ENCODE peak calls at places on chromosomes 3 and 15, in seven cellular contexts. J is RWPE1, U is ovary, Z is left ventricle myocardium inferior, G is small intestine, Q is A549, H is HepG2. M is an unnamed sample.

GRCh38 chr15:44788748-44789147 is 52.4 kb downstream of the TRIM69 start:
- DNase-seq in J (no peak), Q (no peak), G (no peak), Z (no peak), U (no peak), H (no peak), M (no peak)

GRCh38 chr3:6585360-6585759 is 275.6 kb upstream of the GRM7 start:
- DNase-seq in G (no peak), Z (no peak), J (no peak), H (no peak), Q (no peak), U (no peak), M (no peak)

GRCh38 chr3:69791111-69791510 is 51.8 kb downstream of the MITF start:
- DNase-seq in G (no peak), J (no peak), Z (peak), H (no peak), U (peak), Q (peak), M (no peak)

GRCh38 chr3:134793562-134793961 is 1.5 kb upstream of the EPHB1 start:
- DNase-seq in H (no peak), J (no peak), Q (no peak), G (no peak), Z (no peak), U (no peak), M (no peak)

GRCh38 chr3:37179144-37179967 is 5.0 kb upstream of the LRRFIP2 start:
- DNase-seq in Z (no peak), G (no peak), J (no peak), U (no peak), H (peak), Q (no peak), M (no peak)

GRCh38 chr15:31330836-31331235 is 4.2 kb downstream of the KLF13 start:
- DNase-seq in U (no peak), J (no peak), G (no peak), H (no peak), Q (no peak), Z (peak), M (no peak)

GRCh38 chr3:39707314-39707909 is 102.0 kb upstream of the MYRIP start:
- DNase-seq in J (peak), G (peak), H (peak), Q (peak), Z (no peak), U (no peak), M (no peak)

GRCh38 chr3:75295013-75295412 is 369.1 kb upstream of the FRG2C start:
- DNase-seq in Z (no peak), H (no peak), J (no peak), U (no peak), Q (no peak), G (no peak), M (no peak)

GRCh38 chr3:173894-174293 is 22.7 kb upstream of the CHL1 start:
- DNase-seq in Q (no peak), U (no peak), H (no peak), Z (no peak), G (peak), J (no peak), M (no peak)

GRCh38 chr15:96889734-96890480 is 559.4 kb downstream of the NR2F2 start:
- DNase-seq in G (peak), U (no peak), Q (no peak), J (no peak), Z (no peak), H (no peak), M (no peak)

GRCh38 chr15:68126415-68126814 is 72.3 kb downstream of the PIAS1 start:
- DNase-seq in G (peak), H (no peak), Z (peak), U (peak), J (no peak), Q (no peak), M (no peak)

GRCh38 chr15:93265046-93265658 is 176.1 kb upstream of the RGMA start:
- DNase-seq in J (no peak), H (peak), U (peak), G (no peak), Z (no peak), Q (no peak), M (no peak)

GRCh38 chr3:72193768-72194463 is 409.0 kb upstream of the PROK2 start:
- DNase-seq in Z (no peak), J (no peak), H (no peak), Q (no peak), G (no peak), U (no peak), M (no peak)
- H3K27ac ChIP-seq in Z (no peak), J (no peak), H (no peak), Q (no peak), G (no peak), U (no peak), M (no peak)

DNA sequence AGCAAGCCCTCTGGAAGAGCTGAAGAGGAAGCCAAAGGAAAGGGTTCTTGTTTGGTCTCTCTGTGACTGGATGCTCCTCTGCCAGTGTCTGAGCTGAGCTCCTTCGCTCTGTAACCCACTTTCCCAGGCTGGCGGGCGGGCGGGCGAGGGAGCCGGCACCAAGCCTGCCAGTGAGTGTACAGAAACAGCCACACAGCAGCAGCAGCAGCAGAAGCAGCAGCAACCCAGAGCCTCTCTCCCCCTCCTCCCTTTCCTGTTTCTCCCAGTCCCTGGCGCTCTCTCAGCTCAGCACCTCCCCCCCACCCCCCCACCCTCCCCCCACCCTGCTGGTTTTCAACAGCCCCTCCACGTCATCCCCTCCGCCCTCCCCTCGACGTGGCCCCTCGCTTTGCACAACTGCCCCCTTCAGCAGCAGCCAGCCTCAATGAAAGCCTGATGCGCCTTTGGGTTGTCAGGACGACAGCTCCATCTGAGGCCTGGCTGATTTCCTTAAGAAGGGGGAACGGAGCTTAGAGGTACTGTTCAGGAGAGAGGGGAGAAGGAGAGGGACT is at the start of gene LSAMP:
- DNase-seq in G (no peak), U (peak), H (no peak), Q (no peak), J (no peak), Z (no peak), M (no peak)
- H3K27ac ChIP-seq in G (no peak), U (no peak), H (no peak), Q (no peak), J (no peak), Z (no peak), M (no peak)

DNA sequence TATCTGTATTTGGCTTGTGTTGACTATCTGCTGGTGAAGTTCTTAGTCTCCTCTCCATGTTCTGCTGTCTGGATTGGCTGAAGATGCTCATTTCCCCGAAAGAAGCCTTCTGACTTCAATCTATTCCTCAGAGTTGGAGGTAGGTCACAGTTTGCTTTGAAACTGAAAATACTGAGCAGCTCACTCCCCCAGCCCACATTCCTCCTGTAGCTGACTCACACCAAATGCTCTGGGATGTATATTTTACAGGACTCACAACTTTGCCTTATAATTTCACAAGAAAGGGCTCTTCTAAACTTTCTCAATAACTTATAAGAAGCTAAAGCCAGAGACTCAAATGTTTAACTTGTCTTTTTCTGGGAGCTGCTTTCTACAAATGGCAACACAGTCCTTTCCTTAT is 36.3 kb upstream of the SNX4 start:
- DNase-seq in U (no peak), Z (no peak), G (no peak), J (peak), Q (no peak), H (no peak), M (no peak)
- H3K27ac ChIP-seq in U (no peak), Z (no peak), G (no peak), J (no peak), Q (no peak), H (no peak), M (no peak)

GRCh38 chr3:124586126-124587052 is 143.9 kb upstream of the UMPS start:
- DNase-seq in U (no peak), G (no peak), H (peak), Q (no peak), Z (no peak), J (no peak), M (no peak)
- H3K27ac ChIP-seq in U (no peak), G (peak), H (peak), Q (no peak), Z (peak), J (no peak), M (no peak)

DNA sequence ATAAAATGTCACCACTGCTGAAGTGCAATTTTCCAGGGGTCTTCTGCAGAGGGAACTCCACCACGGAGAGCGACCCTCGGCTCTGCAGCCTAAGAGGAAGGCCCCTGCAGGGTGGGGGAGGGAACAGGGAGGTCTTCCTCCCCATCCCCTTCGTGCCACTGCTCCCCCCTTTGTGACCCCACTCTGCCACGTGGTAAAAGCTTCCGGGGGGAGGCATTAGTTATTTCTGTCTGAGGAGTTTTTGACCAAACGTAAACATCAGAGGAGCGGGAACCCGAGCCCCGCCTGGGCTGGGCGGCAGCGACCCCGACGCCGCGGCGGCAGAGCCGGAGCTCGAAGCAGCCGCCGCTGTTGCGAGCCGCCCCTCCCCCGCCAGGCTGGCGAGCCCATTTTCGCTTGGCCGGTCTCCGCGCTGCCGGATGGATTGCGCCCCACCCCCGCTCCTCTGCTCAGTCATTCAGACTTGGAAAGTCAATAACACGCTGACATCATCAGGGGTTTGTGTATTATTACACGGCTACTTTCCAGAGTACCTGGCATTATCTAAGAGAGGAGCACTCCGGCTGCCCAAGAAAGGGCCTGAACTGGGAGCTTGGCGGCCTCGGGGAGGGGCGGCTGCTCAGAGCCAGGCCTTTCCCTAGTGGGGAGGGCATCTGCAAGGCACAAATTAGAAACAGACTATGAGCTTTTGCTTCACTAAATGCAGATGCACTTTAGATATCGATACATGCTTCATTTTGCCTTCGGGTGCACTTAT is 162.5 kb upstream of the TBL1XR1 start:
- DNase-seq in H (peak), U (peak), Q (peak), J (peak), G (peak), Z (peak), M (peak)
- H3K27ac ChIP-seq in H (peak), U (no peak), Q (peak), J (peak), G (peak), Z (peak), M (peak)

GRCh38 chr15:34812369-34812768 is 17.0 kb upstream of the ACTC1 start:
- DNase-seq in J (no peak), Z (no peak), Q (no peak), U (no peak), H (no peak), G (no peak), M (no peak)

GRCh38 chr15:34809186-34809585 is 13.8 kb upstream of the ACTC1 start:
- DNase-seq in Z (no peak), J (no peak), G (no peak), H (no peak), U (no peak), Q (no peak), M (no peak)

GRCh38 chr15:34813446-34814190 is 18.3 kb upstream of the ACTC1 start:
- DNase-seq in G (no peak), H (no peak), J (no peak), Q (no peak), Z (no peak), U (no peak), M (no peak)

GRCh38 chr15:34808016-34808415 is 12.7 kb upstream of the ACTC1 start:
- DNase-seq in Z (no peak), Q (no peak), J (no peak), U (no peak), H (no peak), G (no peak), M (no peak)

DNA sequence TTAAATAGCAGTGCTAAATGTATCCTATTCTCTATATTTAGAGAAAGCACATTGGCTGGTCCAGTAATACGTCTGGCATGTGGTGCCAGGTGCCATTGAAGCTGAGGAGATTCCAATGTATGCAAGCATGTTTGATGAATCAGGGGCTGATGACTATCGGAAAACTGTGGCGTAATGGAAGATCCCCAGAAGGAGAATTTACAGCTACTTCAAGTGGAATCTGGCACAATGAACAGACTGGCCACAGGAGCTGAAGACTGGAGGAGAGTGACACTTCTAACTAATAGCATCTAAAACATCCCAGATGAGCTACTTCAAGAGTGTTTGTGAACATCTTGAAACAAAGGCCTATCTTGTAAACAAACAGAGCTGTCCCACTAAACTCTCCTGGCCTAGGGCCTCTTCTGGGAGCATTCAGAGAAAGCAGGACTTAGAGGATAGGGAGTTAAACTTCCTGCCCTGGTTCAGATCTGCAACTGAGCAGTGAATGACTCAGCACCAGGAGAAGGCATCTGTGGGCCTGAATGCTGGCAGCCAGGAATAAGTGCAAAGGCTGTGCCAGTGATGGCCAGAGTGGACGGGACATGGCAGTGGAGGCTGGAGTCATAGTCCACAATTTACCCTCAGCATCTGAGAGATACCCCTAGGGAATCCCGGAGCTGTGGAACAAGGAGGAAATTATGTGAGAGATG is 15.3 kb upstream of the ACTC1 start:
- DNase-seq in H (no peak), U (no peak), J (peak), Z (no peak), G (no peak), Q (peak), M (peak)
- H3K27ac ChIP-seq in H (no peak), U (no peak), J (no peak), Z (no peak), G (no peak), Q (peak), M (peak)

M was measured in epithelial cell of prostate.